ENCODE peak calls at places on chromosomes 1 and 21, in six cellular contexts. K is GM23248, T is MM.1S, M is astrocyte, F is mesenchymal stem cell, X is PC-9. J is an unnamed sample.

GRCh38 chr1:112231331-112231730 is 164.7 kb upstream of the CTTNBP2NL start:
- DNase-seq in K (no peak), T (no peak), F (no peak), X (no peak), M (no peak), J (no peak)

GRCh38 chr1:24294228-24294672 is 24.9 kb upstream of the GRHL3 start:
- DNase-seq in X (peak; percentile 64), M (peak; percentile 89), K (peak; percentile 98), F (peak; percentile 99), T (no peak), J (no peak)

GRCh38 chr21:18529253-18529652 is 125.7 kb upstream of the TMPRSS15 start:
- DNase-seq in K (peak; percentile 0), X (no peak), M (peak; percentile 93), T (no peak), F (peak; percentile 43), J (no peak)

GRCh38 chr1:23208527-23208926 is 8.8 kb downstream of the HTR1D start:
- DNase-seq in F (no peak), X (no peak), T (no peak), K (no peak), M (no peak), J (no peak)

GRCh38 chr21:21290751-21291150 is 292.5 kb downstream of the NCAM2 start:
- DNase-seq in K (no peak), X (no peak), M (no peak), F (no peak), T (no peak), J (no peak)

GRCh38 chr1:158496379-158496778 is 24.4 kb downstream of the OR10R2 start:
- DNase-seq in M (no peak), F (peak; percentile 3), X (no peak), T (peak; percentile 42), K (peak; percentile 4), J (peak; percentile 51)

GRCh38 chr1:43554444-43554992 is 23.8 kb downstream of the PTPRF start:
- DNase-seq in M (peak; percentile 38), X (no peak), T (peak; percentile 39), F (peak; percentile 65), K (peak; percentile 76), J (peak; percentile 80)

GRCh38 chr1:32816676-32817158 is 441 bp downstream of the YARS1 start:
- DNase-seq in X (no peak), F (no peak), T (no peak), K (peak; percentile 66), M (no peak), J (no peak)

GRCh38 chr21:41459884-41460534 is 34.0 kb downstream of the MX1 start:
- DNase-seq in M (no peak), F (no peak), K (no peak), X (no peak), T (no peak), J (no peak)

GRCh38 chr1:206430031-206430983 is 40.0 kb upstream of the IKBKE start:
- DNase-seq in F (peak; percentile 89), X (no peak), M (peak; percentile 91), T (peak; percentile 65), K (peak; percentile 88), J (no peak)

GRCh38 chr1:248807067-248807737 is 18.5 kb downstream of the SH3BP5L start:
- DNase-seq in F (peak; percentile 24), M (no peak), T (peak; percentile 47), K (peak; percentile 68), X (no peak), J (peak; percentile 85)

GRCh38 chr1:55679971-55680370 is 464.8 kb upstream of the USP24 start:
- DNase-seq in M (peak; percentile 77), K (peak; percentile 50), F (peak; percentile 38), T (no peak), X (no peak), J (no peak)

GRCh38 chr1:56502700-56503245 is 76.6 kb downstream of the PLPP3 start:
- DNase-seq in T (no peak), F (peak; percentile 24), M (peak; percentile 68), X (no peak), K (peak; percentile 73), J (no peak)

GRCh38 chr1:2072109-2072806 is 22.0 kb downstream of the PRKCZ start:
- DNase-seq in X (no peak), M (no peak), F (no peak), T (no peak), K (no peak), J (no peak)

GRCh38 chr1:235697517-235697916 is 47.9 kb upstream of the GNG4 start:
- DNase-seq in T (no peak), K (no peak), F (no peak), X (no peak), M (no peak), J (no peak)

GRCh38 chr1:168945870-168946269 is 160.6 kb upstream of the ATP1B1 start:
- DNase-seq in K (no peak), T (no peak), F (no peak), X (no peak), M (no peak), J (no peak)

GRCh38 chr1:175538442-175538841 is 205.0 kb downstream of the TNR start:
- DNase-seq in X (no peak), F (no peak), M (no peak), K (no peak), T (no peak), J (no peak)

GRCh38 chr1:91537281-91538069 is 36.8 kb downstream of the CDC7 start:
- DNase-seq in M (peak; percentile 77), F (peak; percentile 53), X (no peak), T (no peak), K (peak; percentile 86), J (no peak)

GRCh38 chr1:109467301-109467777 is 993 bp downstream of the SYPL2 start:
- DNase-seq in T (no peak), F (no peak), K (no peak), X (no peak), M (no peak), J (no peak)

GRCh38 chr1:24955161-24955560 is 25.1 kb upstream of the RUNX3 start:
- DNase-seq in M (peak; percentile 74), T (no peak), F (peak; percentile 85), K (peak; percentile 70), X (peak; percentile 45), J (no peak)

GRCh38 chr1:157523774-157524501 is 28.4 kb downstream of the FCRL5 start:
- DNase-seq in T (peak; percentile 98), K (no peak), X (no peak), M (no peak), F (no peak), J (no peak)

GRCh38 chr21:14836950-14837349 is 227.8 kb downstream of the NRIP1 start:
- DNase-seq in K (peak; percentile 32), T (no peak), M (peak; percentile 33), X (no peak), F (no peak), J (no peak)

DNA sequence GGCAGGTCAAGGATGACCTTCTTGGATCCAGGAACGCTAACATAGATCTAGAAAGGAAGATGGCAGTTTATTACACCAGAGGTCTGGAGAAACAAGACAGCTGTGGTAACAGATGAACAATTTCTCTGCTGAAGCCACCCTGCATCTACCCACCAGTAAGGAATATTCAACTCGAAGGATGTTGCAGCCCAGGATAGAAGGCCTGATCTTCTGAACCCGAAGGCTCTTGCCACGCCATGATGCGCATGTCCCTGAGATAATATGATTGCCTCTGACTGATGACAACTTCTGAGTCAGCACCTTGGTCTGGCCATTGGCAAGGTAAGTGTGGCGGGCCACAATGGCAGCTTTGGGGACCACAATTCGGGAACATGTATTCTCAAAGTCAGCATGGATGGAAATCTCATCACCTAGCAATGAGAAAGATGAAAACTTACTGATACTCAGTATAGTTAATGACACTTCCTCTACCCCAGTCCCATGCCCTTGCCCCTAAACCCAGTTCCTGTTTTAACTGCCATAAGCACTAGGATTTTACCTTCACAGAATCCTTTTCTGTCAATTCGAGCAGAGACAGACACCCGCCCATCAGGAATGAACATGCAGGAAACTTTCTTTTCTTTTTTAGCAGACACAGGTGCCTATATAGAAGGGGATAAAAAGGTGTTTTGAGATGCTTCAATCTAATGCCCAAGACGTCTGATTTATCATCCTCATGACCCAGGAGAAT is 1.8 kb downstream of the TXNIP start:
- DNase-seq in T (peak; percentile 14), X (no peak), F (no peak), K (peak; percentile 31), M (no peak), J (peak; percentile 65)
- H2AFZ ChIP-seq in T (no peak overlapping the region), X (no peak overlapping the region), F (no peak overlapping the region), K (no peak overlapping the region), M (no peak overlapping the region), J (no peak overlapping the region)

GRCh38 chr1:211424018-211424417 is 67.9 kb downstream of the RD3 start:
- DNase-seq in F (no peak), X (no peak), M (no peak), T (peak; percentile 24), K (no peak), J (no peak)

GRCh38 chr1:211420845-211421454 is 71.0 kb downstream of the RD3 start:
- DNase-seq in K (peak; percentile 65), F (peak; percentile 3), X (no peak), M (no peak), T (no peak), J (no peak)

GRCh38 chr1:211415700-211416099 is 76.3 kb downstream of the RD3 start:
- DNase-seq in K (no peak), T (no peak), X (no peak), M (peak; percentile 2), F (no peak), J (no peak)

GRCh38 chr1:211420389-211420788 is 71.6 kb downstream of the RD3 start:
- DNase-seq in F (peak; percentile 49), X (no peak), K (peak; percentile 55), T (no peak), M (peak; percentile 44), J (no peak)
- H2AFZ ChIP-seq in F (no peak overlapping the region), X (no peak overlapping the region), K (no peak overlapping the region), T (no peak overlapping the region), M (no peak overlapping the region), J (no peak overlapping the region)

GRCh38 chr1:162022626-162023025 is 1.0 kb downstream of the OLFML2B start:
- DNase-seq in F (no peak), K (no peak), M (no peak), X (no peak), T (no peak), J (no peak)
- H2AFZ ChIP-seq in F (no peak overlapping the region), K (peak overlapping the region; percentile 87), M (no peak overlapping the region), X (no peak overlapping the region), T (no peak overlapping the region), J (no peak overlapping the region)

GRCh38 chr1:26828352-26829093 is 2.0 kb downstream of the ZDHHC18 start:
- DNase-seq in T (no peak), M (no peak), K (no peak), F (no peak), X (no peak), J (no peak)

GRCh38 chr1:26826261-26827201 is at the start of gene ZDHHC18:
- DNase-seq in T (peak; percentile 73), K (peak; percentile 85), F (peak; percentile 56), X (peak; percentile 70), M (peak; percentile 11), J (peak; percentile 85)

GRCh38 chr1:26827663-26828062 is 1.2 kb downstream of the ZDHHC18 start:
- DNase-seq in X (no peak), F (no peak), K (peak; percentile 30), M (no peak), T (no peak), J (no peak)

GRCh38 chr1:26829214-26829911 is 2.9 kb downstream of the ZDHHC18 start:
- DNase-seq in K (no peak), X (no peak), F (no peak), T (no peak), M (no peak), J (no peak)

DNA sequence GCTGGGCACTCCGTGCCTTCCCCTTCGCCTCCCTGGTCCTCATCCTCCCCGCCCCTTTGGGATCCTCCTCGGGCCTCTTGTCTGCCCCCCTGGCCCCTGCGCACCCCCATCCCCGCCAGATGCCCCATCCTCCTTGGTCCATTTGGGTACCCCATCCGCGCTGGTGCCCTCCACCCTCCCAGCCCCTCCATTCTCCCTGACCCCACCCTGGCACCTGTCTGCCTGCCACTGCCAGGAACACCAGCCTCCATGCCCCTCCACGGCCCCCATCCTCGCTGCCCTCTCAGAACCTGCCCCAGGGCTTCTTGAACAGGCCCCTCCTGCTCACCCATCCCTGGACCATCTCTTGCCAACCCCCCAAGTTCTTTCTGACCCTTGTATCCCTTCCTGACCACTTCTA is 717 bp downstream of the ZDHHC18 start:
- DNase-seq in M (no peak), T (no peak), F (no peak), X (no peak), K (no peak), J (no peak)
- H2AFZ ChIP-seq in M (no peak overlapping the region), T (no peak overlapping the region), F (no peak overlapping the region), X (no peak overlapping the region), K (peak overlapping the region; percentile 70), J (no peak overlapping the region)

J was measured in Karpas-422.